ENCODE peak calls at places on chromosomes 6 and 20, in nine cellular contexts. U is astrocyte of the spinal cord, O is WERI-Rb-1, D is H7, B is adipocyte, Z is LHCN-M2, Q is colonic mucosa, X is ovary, R is NAMALWA. N is an unnamed sample.

GRCh38 chr20:35369804-35370203 is 42.0 kb downstream of the UQCC1 start:
- DNase-seq in U (peak), O (no peak), D (no peak), B (no peak), Z (peak), Q (no peak), X (no peak), R (no peak), N (no peak)

GRCh38 chr6:123042412-123042811 is 46.4 kb downstream of the CLVS2 start:
- DNase-seq in U (no peak), O (no peak), D (no peak), B (no peak), Z (no peak), Q (no peak), X (no peak), R (no peak), N (no peak)

GRCh38 chr20:21137078-21137477 is 11.2 kb downstream of the KIZ start:
- DNase-seq in U (no peak), O (no peak), D (no peak), B (no peak), Z (no peak), Q (no peak), X (no peak), R (no peak), N (no peak)

GRCh38 chr6:26103141-26103769 is 16.0 kb downstream of the HFE start:
- DNase-seq in U (peak), O (no peak), D (no peak), B (peak), Z (peak), Q (no peak), X (no peak), R (no peak), N (no peak)

GRCh38 chr6:71406871-71407860 is 118.6 kb downstream of the OGFRL1 start:
- DNase-seq in U (no peak), O (no peak), D (peak), B (no peak), Z (no peak), Q (no peak), X (no peak), R (no peak), N (no peak)

GRCh38 chr6:70456725-70457124 is 43.4 kb downstream of the FAM135A start:
- DNase-seq in U (no peak), O (no peak), D (no peak), B (no peak), Z (no peak), Q (peak), X (no peak), R (no peak), N (no peak)

GRCh38 chr20:63635431-63636141 is 8.7 kb upstream of the GMEB2 start:
- DNase-seq in U (no peak), O (no peak), D (no peak), B (no peak), Z (no peak), Q (no peak), X (no peak), R (peak), N (no peak)

GRCh38 chr6:169096326-169096882 is 157.2 kb downstream of the THBS2 start:
- DNase-seq in U (no peak), O (no peak), D (no peak), B (no peak), Z (peak), Q (no peak), X (no peak), R (no peak), N (peak)

GRCh38 chr6:43962458-43962857 is 164.8 kb downstream of the MRPL14 start:
- DNase-seq in U (no peak), O (no peak), D (no peak), B (no peak), Z (peak), Q (no peak), X (no peak), R (no peak), N (no peak)

GRCh38 chr20:24909086-24909780 is 39.8 kb upstream of the CST7 start:
- DNase-seq in U (no peak), O (no peak), D (no peak), B (no peak), Z (no peak), Q (peak), X (no peak), R (no peak), N (no peak)

GRCh38 chr20:58717278-58718091 is 24.9 kb downstream of the NPEPL1 start:
- DNase-seq in U (no peak), O (no peak), D (peak), B (no peak), Z (no peak), Q (peak), X (no peak), R (no peak), N (peak)

GRCh38 chr6:101761124-101761601 is 367.7 kb downstream of the GRIK2 start:
- DNase-seq in U (no peak), O (no peak), D (no peak), B (peak), Z (peak), Q (no peak), X (no peak), R (no peak), N (no peak)

GRCh38 chr6:52992980-52993379 is 2.1 kb downstream of the GSTA4 start:
- DNase-seq in U (peak), O (no peak), D (no peak), B (peak), Z (peak), Q (no peak), X (no peak), R (no peak), N (no peak)

GRCh38 chr6:1704711-1705110 is 95.0 kb downstream of the FOXC1 start:
- DNase-seq in U (no peak), O (no peak), D (no peak), B (no peak), Z (no peak), Q (no peak), X (no peak), R (no peak), N (no peak)

GRCh38 chr6:136921936-136922679 is at the start of gene SLC35D3:
- DNase-seq in U (peak), O (peak), D (peak), B (peak), Z (peak), Q (no peak), X (no peak), R (no peak), N (peak)

GRCh38 chr6:1068068-1068467 is 243.8 kb upstream of the FOXQ1 start:
- DNase-seq in U (peak), O (no peak), D (no peak), B (no peak), Z (peak), Q (no peak), X (no peak), R (no peak), N (no peak)

GRCh38 chr20:46119028-46119546 is 973 bp downstream of the CD40 start:
- DNase-seq in U (no peak), O (no peak), D (no peak), B (no peak), Z (no peak), Q (no peak), X (no peak), R (peak), N (no peak)

GRCh38 chr20:13458860-13459451 is 179.8 kb downstream of the TASP1 start:
- DNase-seq in U (peak), O (peak), D (peak), B (peak), Z (peak), Q (peak), X (no peak), R (peak), N (peak)